ENCODE peak calls at places on chromosomes 7 and 10, in four cellular contexts. L is Calu3, S is IMR-90, Y is Panc1. O is an unnamed sample.
A peak's percentile ranks its signal among the peaks of the same experiment; 100 is the strongest.

GRCh38 chr7:98956937-98957336 is 78.6 kb downstream of the TRRAP start:
- DNase-seq in L (no peak), S (no peak), Y (no peak), O (no peak)

GRCh38 chr10:109427421-109427820 is 495.9 kb downstream of the XPNPEP1 start:
- DNase-seq in L (no peak), S (peak; percentile 51), Y (no peak), O (no peak)

GRCh38 chr7:115682507-115682906 is 348.1 kb downstream of the TFEC start:
- DNase-seq in L (no peak), S (no peak), Y (no peak), O (no peak)

GRCh38 chr10:101284171-101285092 is 55.2 kb upstream of the LBX1 start:
- DNase-seq in L (no peak), S (no peak), Y (no peak), O (no peak)

GRCh38 chr7:25839084-25839769 is 312.8 kb upstream of the NFE2L3 start:
- DNase-seq in L (no peak), S (no peak), Y (no peak), O (no peak)

GRCh38 chr7:39642896-39643295 is 19.5 kb downstream of the RALA start:
- DNase-seq in L (no peak), S (no peak), Y (no peak), O (no peak)

GRCh38 chr10:109592391-109592790 is 330.9 kb downstream of the XPNPEP1 start:
- DNase-seq in L (no peak), S (no peak), Y (no peak), O (no peak)

GRCh38 chr7:73976761-73977625 is 51.0 kb upstream of the ELN start:
- DNase-seq in L (no peak), S (no peak), Y (no peak), O (peak; percentile 65)

GRCh38 chr10:114868801-114869200 is 47.2 kb downstream of the FHIP2A start:
- DNase-seq in L (no peak), S (peak; percentile 30), Y (no peak), O (no peak)

GRCh38 chr7:30745251-30745650 is 6.7 kb upstream of the INMT start:
- DNase-seq in L (no peak), S (no peak), Y (no peak), O (no peak)

GRCh38 chr7:80722596-80723141 is 84.2 kb downstream of the CD36 start:
- DNase-seq in L (peak; percentile 60), S (peak; percentile 100), Y (peak; percentile 100), O (no peak)

GRCh38 chr7:99098824-99099498 is 44.9 kb downstream of the SMURF1 start:
- DNase-seq in L (peak; percentile 21), S (no peak), Y (no peak), O (no peak)

GRCh38 chr10:3702056-3702546 is 82.9 kb downstream of the KLF6 start:
- DNase-seq in L (no peak), S (no peak), Y (no peak), O (no peak)

GRCh38 chr7:82410461-82410860 is 33.1 kb downstream of the CACNA2D1 start:
- DNase-seq in L (no peak), S (no peak), Y (no peak), O (no peak)

GRCh38 chr7:44305564-44306507 is 19.6 kb downstream of the CAMK2B start:
- DNase-seq in L (no peak), S (no peak), Y (no peak), O (no peak)

GRCh38 chr10:47326306-47326926 is 4.2 kb downstream of the GDF2 start:
- DNase-seq in L (no peak), S (no peak), Y (no peak), O (peak; percentile 40)

GRCh38 chr10:2335626-2336025 is 598.3 kb upstream of the ADARB2 start:
- DNase-seq in L (no peak), S (no peak), Y (no peak), O (no peak)

GRCh38 chr10:119209736-119210355 is 2.5 kb downstream of the GRK5 start:
- DNase-seq in L (no peak), S (peak; percentile 37), Y (no peak), O (no peak)
- TF ChIP-seq CTCF in L (no peak), S (no peak), Y (peak; percentile 80), O (no peak)

GRCh38 chr10:79246606-79247275 is 100.5 kb upstream of the PPIF start:
- DNase-seq in L (no peak), S (no peak), Y (no peak), O (peak; percentile 93)
- TF ChIP-seq CTCF in L (no peak), S (no peak), Y (no peak), O (no peak)

GRCh38 chr7:151018421-151019129 is 5.7 kb downstream of the ATG9B start:
- DNase-seq in L (peak; percentile 58), S (no peak), Y (no peak), O (no peak)
- TF ChIP-seq CTCF in L (no peak), S (no peak), Y (no peak), O (no peak)

GRCh38 chr10:8365935-8366911 is 311.7 kb downstream of the GATA3 start:
- DNase-seq in L (peak; percentile 89), S (peak; percentile 81), Y (peak; percentile 39), O (no peak)
- TF ChIP-seq CTCF in L (no peak), S (no peak), Y (no peak), O (no peak)

DNA sequence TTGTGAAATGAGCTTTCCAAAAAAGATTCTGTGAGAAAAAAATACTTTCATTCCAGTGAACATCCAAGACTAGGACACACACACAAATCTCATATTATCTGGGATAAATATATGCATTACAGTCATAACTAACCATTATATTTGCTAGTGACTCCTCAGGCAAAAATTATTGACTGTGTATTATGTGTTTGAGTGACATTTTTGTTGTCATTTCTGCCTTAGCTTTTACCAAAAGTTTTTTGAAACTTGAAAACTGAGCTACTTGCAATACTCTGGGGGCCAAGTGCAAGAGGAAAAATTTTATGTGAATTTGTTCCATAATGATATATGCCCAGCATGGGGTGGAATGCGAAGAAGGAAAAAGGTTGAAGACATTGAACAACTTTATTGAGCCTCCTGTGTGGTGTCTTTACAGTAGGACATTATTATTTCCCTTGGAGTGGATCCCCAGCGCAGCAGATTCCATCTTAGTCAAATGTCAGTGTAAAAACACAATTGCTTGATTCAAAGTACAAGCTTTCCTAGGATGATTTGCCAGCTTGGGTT is 176.8 kb upstream of the FERD3L start:
- DNase-seq in L (no peak), S (no peak), Y (no peak), O (no peak)
- TF ChIP-seq CTCF in L (no peak), S (no peak), Y (no peak), O (no peak)